ENCODE peak calls at places on chromosomes 13 and 19, in five cellular contexts. One of them, this sample, is unnamed.

GRCh38 chr13:66069570-66069969 is 1160.6 kb downstream of the PCDH9 start:
- DNase-seq in small intestine: no peak
- DNase-seq in tibial nerve: no peak
- DNase-seq in GM12865: no peak
- DNase-seq in cardiac fibroblast: no peak
- DNase-seq in this sample: no peak

GRCh38 chr19:35352448-35353304 is 5.0 kb downstream of the FFAR1 start:
- DNase-seq in small intestine: peak
- DNase-seq in tibial nerve: peak
- DNase-seq in GM12865: peak
- DNase-seq in cardiac fibroblast: peak
- DNase-seq in this sample: peak

GRCh38 chr13:103288114-103288513 is 221.9 kb upstream of the SLC10A2 start:
- DNase-seq in small intestine: no peak
- DNase-seq in tibial nerve: no peak
- DNase-seq in GM12865: peak
- DNase-seq in cardiac fibroblast: no peak
- DNase-seq in this sample: no peak

GRCh38 chr19:13640611-13641010 is 123.7 kb upstream of the MRI1 start:
- DNase-seq in small intestine: no peak
- DNase-seq in tibial nerve: no peak
- DNase-seq in GM12865: no peak
- DNase-seq in cardiac fibroblast: no peak
- DNase-seq in this sample: no peak

GRCh38 chr13:110689041-110689440 is 16.9 kb downstream of the CARS2 start:
- DNase-seq in small intestine: no peak
- DNase-seq in tibial nerve: no peak
- DNase-seq in GM12865: no peak
- DNase-seq in cardiac fibroblast: no peak
- DNase-seq in this sample: no peak

GRCh38 chr13:78319101-78319627 is 284.2 kb downstream of the POU4F1 start:
- DNase-seq in small intestine: no peak
- DNase-seq in tibial nerve: no peak
- DNase-seq in GM12865: no peak
- DNase-seq in cardiac fibroblast: no peak
- DNase-seq in this sample: no peak

GRCh38 chr13:74290324-74290773 is 156.1 kb upstream of the KLF12 start:
- DNase-seq in small intestine: peak
- DNase-seq in tibial nerve: no peak
- DNase-seq in GM12865: peak
- DNase-seq in cardiac fibroblast: peak
- DNase-seq in this sample: no peak

GRCh38 chr13:104810242-104810641 is 1725.2 kb downstream of the EFNB2 start:
- DNase-seq in small intestine: no peak
- DNase-seq in tibial nerve: no peak
- DNase-seq in GM12865: peak
- DNase-seq in cardiac fibroblast: no peak
- DNase-seq in this sample: no peak

GRCh38 chr19:50705422-50706019 is 14.1 kb downstream of the SHANK1 start:
- DNase-seq in small intestine: peak
- DNase-seq in tibial nerve: no peak
- DNase-seq in GM12865: peak
- DNase-seq in cardiac fibroblast: peak
- DNase-seq in this sample: no peak

DNA sequence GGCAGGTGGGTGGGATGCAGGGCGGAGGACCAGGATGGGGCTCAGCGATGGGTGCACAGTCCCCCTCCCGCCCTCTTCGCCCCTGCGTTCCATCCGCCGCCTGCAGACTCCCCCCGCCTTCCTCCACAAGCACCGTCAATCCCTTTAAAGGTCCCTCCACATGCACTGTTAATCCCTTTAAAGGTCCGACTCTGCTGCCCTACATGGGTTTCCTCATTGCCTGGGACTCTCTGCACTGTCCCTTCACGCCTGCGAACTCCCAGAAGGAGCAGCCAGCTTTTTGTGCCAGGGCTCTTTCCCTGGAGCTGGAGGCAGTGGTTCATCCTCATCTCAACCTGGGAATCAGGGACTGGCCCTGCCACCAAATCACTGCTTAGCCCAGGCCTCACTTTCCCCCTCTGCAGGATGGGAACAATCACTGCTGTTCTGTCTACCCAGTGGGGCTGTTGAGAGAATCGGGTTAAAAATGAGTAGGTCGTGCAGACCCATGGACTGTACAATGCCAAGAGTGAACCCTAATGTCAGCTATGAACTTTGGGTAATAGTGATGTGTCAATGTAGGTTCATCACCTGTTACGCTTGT is 20.4 kb downstream of the ZNF574 start:
- DNase-seq in small intestine: no peak
- DNase-seq in tibial nerve: no peak
- DNase-seq in GM12865: no peak
- DNase-seq in cardiac fibroblast: no peak
- DNase-seq in this sample: no peak
- H3K4me3 ChIP-seq in small intestine: no peak
- H3K4me3 ChIP-seq in tibial nerve: no peak
- H3K4me3 ChIP-seq in GM12865: no peak
- H3K4me3 ChIP-seq in cardiac fibroblast: no peak
- H3K4me3 ChIP-seq in this sample: no peak

GRCh38 chr19:18194554-18195238 is 1.7 kb downstream of the MPV17L2 start:
- DNase-seq in small intestine: no peak
- DNase-seq in tibial nerve: no peak
- DNase-seq in GM12865: peak
- DNase-seq in cardiac fibroblast: peak
- DNase-seq in this sample: no peak
- H3K4me3 ChIP-seq in small intestine: no peak
- H3K4me3 ChIP-seq in tibial nerve: peak
- H3K4me3 ChIP-seq in GM12865: peak
- H3K4me3 ChIP-seq in cardiac fibroblast: no peak
- H3K4me3 ChIP-seq in this sample: no peak

GRCh38 chr19:41547569-41547968 is 28.4 kb upstream of the CEACAM21 start:
- DNase-seq in small intestine: no peak
- DNase-seq in tibial nerve: no peak
- DNase-seq in GM12865: no peak
- DNase-seq in cardiac fibroblast: no peak
- DNase-seq in this sample: no peak

GRCh38 chr19:41545547-41545946 is 30.4 kb upstream of the CEACAM21 start:
- DNase-seq in small intestine: no peak
- DNase-seq in tibial nerve: no peak
- DNase-seq in GM12865: peak
- DNase-seq in cardiac fibroblast: no peak
- DNase-seq in this sample: peak

GRCh38 chr19:41548954-41549688 is 26.8 kb upstream of the CEACAM21 start:
- DNase-seq in small intestine: peak
- DNase-seq in tibial nerve: no peak
- DNase-seq in GM12865: peak
- DNase-seq in cardiac fibroblast: peak
- DNase-seq in this sample: peak

GRCh38 chr19:41546386-41546789 is 29.6 kb upstream of the CEACAM21 start:
- DNase-seq in small intestine: peak
- DNase-seq in tibial nerve: no peak
- DNase-seq in GM12865: peak
- DNase-seq in cardiac fibroblast: no peak
- DNase-seq in this sample: no peak

DNA sequence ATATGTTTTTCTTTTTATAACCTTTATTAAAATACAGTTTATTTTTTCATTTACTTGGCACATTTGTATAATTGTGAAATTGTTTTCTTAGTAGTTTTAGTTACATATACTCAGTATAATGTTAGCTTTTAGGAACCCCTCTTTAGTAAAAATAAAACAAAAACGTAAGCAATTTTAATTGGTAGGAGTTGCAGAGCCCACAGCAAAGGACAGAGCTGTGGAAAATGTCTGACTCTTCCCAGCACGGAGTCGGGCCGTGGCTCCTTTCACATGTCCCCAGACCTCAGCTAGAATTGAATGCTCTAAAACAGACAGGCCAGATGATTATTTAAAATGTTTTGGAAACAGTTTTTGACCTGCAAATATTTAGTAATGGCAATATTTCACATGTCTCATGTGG is 27.9 kb upstream of the CEACAM21 start:
- DNase-seq in small intestine: no peak
- DNase-seq in tibial nerve: no peak
- DNase-seq in GM12865: no peak
- DNase-seq in cardiac fibroblast: no peak
- DNase-seq in this sample: no peak
- H3K4me3 ChIP-seq in small intestine: no peak
- H3K4me3 ChIP-seq in tibial nerve: no peak
- H3K4me3 ChIP-seq in GM12865: no peak
- H3K4me3 ChIP-seq in cardiac fibroblast: no peak
- H3K4me3 ChIP-seq in this sample: no peak

GRCh38 chr19:44401787-44402115 is 343 bp upstream of the ZNF285 start:
- DNase-seq in small intestine: no peak
- DNase-seq in tibial nerve: no peak
- DNase-seq in GM12865: no peak
- DNase-seq in cardiac fibroblast: no peak
- DNase-seq in this sample: no peak
- H3K4me3 ChIP-seq in small intestine: peak
- H3K4me3 ChIP-seq in tibial nerve: peak
- H3K4me3 ChIP-seq in GM12865: no peak
- H3K4me3 ChIP-seq in cardiac fibroblast: peak
- H3K4me3 ChIP-seq in this sample: no peak

This sample was measured in Peyer's patch.